ENCODE peak calls at places on chromosomes 16 and 17, in five cellular contexts. H is T-helper 9 cell, Q is iPS-NIHi11, A is astrocyte of the hippocampus, O is nucleus accumbens. D is an unnamed sample.

GRCh38 chr16:3480901-3481695 is 14.2 kb downstream of the C16orf90 start:
- DNase-seq in A (no peak), H (no peak), O (no peak), Q (peak), D (no peak)

GRCh38 chr17:68812876-68813584 is 142.2 kb downstream of the ABCA8 start:
- DNase-seq in O (no peak), Q (no peak), A (no peak), H (no peak), D (no peak)

GRCh38 chr17:43528988-43529814 is 16.9 kb downstream of the ETV4 start:
- DNase-seq in A (no peak), O (no peak), Q (no peak), H (no peak), D (no peak)

GRCh38 chr17:17849147-17849820 is 12.5 kb upstream of the SREBF1 start:
- DNase-seq in O (no peak), Q (no peak), A (peak), H (peak), D (peak)

GRCh38 chr17:29595107-29595942 is 2.4 kb downstream of the ANKRD13B start:
- DNase-seq in Q (no peak), A (no peak), H (no peak), O (no peak), D (no peak)

GRCh38 chr16:30030841-30031413 is at the start of gene TLCD3B:
- DNase-seq in Q (peak), H (no peak), A (peak), O (no peak), D (no peak)

GRCh38 chr17:74945543-74945942 is 9.8 kb downstream of the OTOP3 start:
- DNase-seq in H (no peak), O (no peak), A (no peak), Q (no peak), D (no peak)

GRCh38 chr17:66091440-66092080 is 100.4 kb downstream of the CEP112 start:
- DNase-seq in A (no peak), H (no peak), O (no peak), Q (no peak), D (no peak)

GRCh38 chr17:13393841-13394710 is 207.7 kb downstream of the HS3ST3A1 start:
- DNase-seq in Q (no peak), O (no peak), A (peak), H (no peak), D (peak)

GRCh38 chr17:76561799-76562268 is 22.0 kb downstream of the PRCD start:
- DNase-seq in H (no peak), Q (no peak), A (peak), O (no peak), D (peak)

D was measured in HFFc6.